ENCODE peak calls at places on chromosomes 7 and 10, in six cellular contexts. P is epithelial cell of esophagus, E is chondrocyte, F is mammary epithelial cell, R is GM06990, D is fibroblast of pulmonary artery. Y is an unnamed sample.

GRCh38 chr10:48509974-48510692 is 94.7 kb downstream of the ARHGAP22 start:
- DNase-seq in P (peak), E (no peak), F (no peak), R (no peak), D (peak), Y (peak)

GRCh38 chr10:124073642-124074377 is 19.6 kb downstream of the CHST15 start:
- DNase-seq in P (no peak), E (no peak), F (no peak), R (no peak), D (no peak), Y (no peak)

GRCh38 chr10:15238553-15239335 is 70.3 kb upstream of the NMT2 start:
- DNase-seq in P (no peak), E (no peak), F (no peak), R (no peak), D (peak), Y (no peak)

GRCh38 chr7:116097365-116098009 is 66.9 kb upstream of the TFEC start:
- DNase-seq in P (peak), E (no peak), F (peak), R (no peak), D (peak), Y (peak)

GRCh38 chr10:12419279-12419847 is 70.0 kb downstream of the CAMK1D start:
- DNase-seq in P (peak), E (no peak), F (peak), R (no peak), D (peak), Y (peak)

GRCh38 chr7:67625257-67625713 is 628.7 kb downstream of the TYW1 start:
- DNase-seq in P (peak), E (no peak), F (no peak), R (peak), D (peak), Y (no peak)

GRCh38 chr10:23493711-23494110 is 54.8 kb downstream of the OTUD1 start:
- DNase-seq in P (no peak), E (no peak), F (peak), R (no peak), D (no peak), Y (no peak)

GRCh38 chr10:28984431-28984830 is 304.4 kb upstream of the LYZL1 start:
- DNase-seq in P (peak), E (peak), F (peak), R (peak), D (peak), Y (peak)

GRCh38 chr7:151122276-151122675 is 36.0 kb downstream of the AGAP3 start:
- DNase-seq in P (peak), E (no peak), F (no peak), R (no peak), D (no peak), Y (no peak)

GRCh38 chr7:4084271-4084670 is 597.8 kb upstream of the FOXK1 start:
- DNase-seq in P (no peak), E (no peak), F (no peak), R (no peak), D (no peak), Y (no peak)

GRCh38 chr10:125123363-125124113 is 36.8 kb downstream of the CTBP2 start:
- DNase-seq in P (peak), E (peak), F (peak), R (no peak), D (peak), Y (peak)

GRCh38 chr7:151824285-151824950 is 52.5 kb downstream of the PRKAG2 start:
- DNase-seq in P (no peak), E (peak), F (no peak), R (no peak), D (no peak), Y (no peak)

GRCh38 chr10:11163990-11164805 is 146.5 kb downstream of the CELF2 start:
- DNase-seq in P (no peak), E (no peak), F (no peak), R (no peak), D (no peak), Y (no peak)

GRCh38 chr7:157851501-157852067 is 514.8 kb downstream of the DNAJB6 start:
- DNase-seq in P (no peak), E (peak), F (no peak), R (no peak), D (no peak), Y (no peak)

GRCh38 chr10:101060951-101061813 is 607 bp upstream of the KAZALD1 start:
- DNase-seq in P (peak), E (no peak), F (peak), R (peak), D (peak), Y (peak)

GRCh38 chr10:69734797-69735468 is 66.8 kb upstream of the COL13A1 start:
- DNase-seq in P (no peak), E (no peak), F (no peak), R (no peak), D (no peak), Y (no peak)

GRCh38 chr10:110076559-110077318 is 69.0 kb downstream of the ADD3 start:
- DNase-seq in P (peak), E (no peak), F (peak), R (peak), D (peak), Y (peak)

GRCh38 chr7:155523168-155523675 is 23.1 kb downstream of the CNPY1 start:
- DNase-seq in P (no peak), E (peak), F (no peak), R (no peak), D (no peak), Y (no peak)

GRCh38 chr7:155521743-155522398 is 24.5 kb downstream of the CNPY1 start:
- DNase-seq in P (no peak), E (no peak), F (no peak), R (no peak), D (no peak), Y (no peak)

GRCh38 chr7:155526225-155526624 is 20.1 kb downstream of the CNPY1 start:
- DNase-seq in P (no peak), E (no peak), F (no peak), R (no peak), D (no peak), Y (no peak)

GRCh38 chr7:155521007-155521742 is 25.2 kb downstream of the CNPY1 start:
- DNase-seq in P (no peak), E (no peak), F (no peak), R (no peak), D (no peak), Y (no peak)

GRCh38 chr7:155524018-155524556 is 22.3 kb downstream of the CNPY1 start:
- DNase-seq in P (no peak), E (no peak), F (no peak), R (no peak), D (no peak), Y (no peak)
- TF ChIP-seq CTCF in P (no peak), E (no peak), F (no peak), R (peak), D (no peak), Y (no peak)

GRCh38 chr10:96025566-96025965 is 17.8 kb upstream of the CCNJ start:
- DNase-seq in P (peak), E (no peak), F (peak), R (peak), D (peak), Y (peak)
- TF ChIP-seq CTCF in P (peak), E (peak), F (peak), R (peak), D (peak), Y (peak)

GRCh38 chr7:131007439-131008330 is 273.7 kb upstream of the KLF14 start:
- DNase-seq in P (peak), E (no peak), F (peak), R (peak), D (peak), Y (peak)
- TF ChIP-seq CTCF in P (peak), E (peak), F (peak), R (peak), D (peak), Y (peak)

GRCh38 chr7:36440880-36441279 is 51.2 kb downstream of the ANLN start:
- DNase-seq in P (peak), E (no peak), F (peak), R (no peak), D (peak), Y (peak)
- TF ChIP-seq CTCF in P (peak), E (peak), F (peak), R (no peak), D (peak), Y (peak)